ENCODE peak calls at places on chromosomes 7 and 10, in eight cellular contexts. One of them, this sample, is unnamed.
A peak's percentile ranks its signal among the peaks of the same experiment; 100 is the strongest.

GRCh38 chr10:77069020-77069419 is 568.6 kb downstream of the KCNMA1 start:
- DNase-seq in cardiac muscle cell: no peak
- DNase-seq in GM03348: no peak
- DNase-seq in ELF-1: no peak
- DNase-seq in pons: no peak
- DNase-seq in epithelial cell of proximal tubule: no peak
- DNase-seq in SJSA1: no peak
- DNase-seq in germinal center: no peak
- DNase-seq in this sample: no peak

GRCh38 chr10:86795353-86795752 is 38.9 kb downstream of the BMPR1A start:
- DNase-seq in pons: no peak
- DNase-seq in cardiac muscle cell: peak; percentile 87
- DNase-seq in epithelial cell of proximal tubule: no peak
- DNase-seq in germinal center: no peak
- DNase-seq in ELF-1: peak; percentile 58
- DNase-seq in GM03348: peak; percentile 70
- DNase-seq in SJSA1: peak; percentile 62
- DNase-seq in this sample: peak; percentile 87

GRCh38 chr7:148919859-148920258 is 35.8 kb upstream of the EZH2 start:
- DNase-seq in GM03348: no peak
- DNase-seq in cardiac muscle cell: no peak
- DNase-seq in SJSA1: no peak
- DNase-seq in ELF-1: no peak
- DNase-seq in germinal center: no peak
- DNase-seq in pons: no peak
- DNase-seq in epithelial cell of proximal tubule: no peak
- DNase-seq in this sample: no peak

GRCh38 chr10:43680035-43680434 is 31.4 kb upstream of the ZNF32 start:
- DNase-seq in epithelial cell of proximal tubule: no peak
- DNase-seq in cardiac muscle cell: peak; percentile 40
- DNase-seq in SJSA1: no peak
- DNase-seq in ELF-1: no peak
- DNase-seq in pons: no peak
- DNase-seq in GM03348: no peak
- DNase-seq in germinal center: no peak
- DNase-seq in this sample: no peak

GRCh38 chr7:112462236-112462635 is 12.0 kb downstream of the IFRD1 start:
- DNase-seq in epithelial cell of proximal tubule: peak; percentile 94
- DNase-seq in cardiac muscle cell: peak; percentile 96
- DNase-seq in ELF-1: no peak
- DNase-seq in GM03348: peak; percentile 24
- DNase-seq in germinal center: no peak
- DNase-seq in SJSA1: no peak
- DNase-seq in pons: peak; percentile 69
- DNase-seq in this sample: peak; percentile 90

GRCh38 chr10:94131885-94132284 is 138.2 kb downstream of the PLCE1 start:
- DNase-seq in pons: no peak
- DNase-seq in germinal center: no peak
- DNase-seq in SJSA1: no peak
- DNase-seq in ELF-1: no peak
- DNase-seq in cardiac muscle cell: peak; percentile 69
- DNase-seq in epithelial cell of proximal tubule: no peak
- DNase-seq in GM03348: peak; percentile 20
- DNase-seq in this sample: peak; percentile 50

GRCh38 chr10:111137012-111137411 is 60.2 kb downstream of the ADRA2A start:
- DNase-seq in epithelial cell of proximal tubule: peak; percentile 52
- DNase-seq in pons: no peak
- DNase-seq in ELF-1: peak; percentile 58
- DNase-seq in germinal center: no peak
- DNase-seq in SJSA1: peak; percentile 16
- DNase-seq in cardiac muscle cell: no peak
- DNase-seq in GM03348: no peak
- DNase-seq in this sample: no peak

GRCh38 chr10:122307669-122308486 is 36.8 kb downstream of the BTBD16 start:
- DNase-seq in GM03348: peak; percentile 90
- DNase-seq in pons: peak; percentile 40
- DNase-seq in epithelial cell of proximal tubule: peak; percentile 99
- DNase-seq in ELF-1: peak; percentile 30
- DNase-seq in germinal center: peak; percentile 53
- DNase-seq in cardiac muscle cell: peak; percentile 99
- DNase-seq in SJSA1: peak; percentile 84
- DNase-seq in this sample: peak; percentile 84

GRCh38 chr10:21020545-21020944 is 123.4 kb upstream of the NEBL start:
- DNase-seq in pons: no peak
- DNase-seq in germinal center: peak; percentile 72
- DNase-seq in SJSA1: no peak
- DNase-seq in cardiac muscle cell: peak; percentile 16
- DNase-seq in ELF-1: peak; percentile 36
- DNase-seq in epithelial cell of proximal tubule: no peak
- DNase-seq in GM03348: no peak
- DNase-seq in this sample: no peak

GRCh38 chr7:2520131-2520807 is 695 bp downstream of the LFNG start:
- DNase-seq in GM03348: no peak
- DNase-seq in ELF-1: no peak
- DNase-seq in pons: no peak
- DNase-seq in germinal center: peak; percentile 33
- DNase-seq in epithelial cell of proximal tubule: no peak
- DNase-seq in cardiac muscle cell: no peak
- DNase-seq in SJSA1: no peak
- DNase-seq in this sample: peak; percentile 47

GRCh38 chr7:21616796-21617436 is 74.1 kb downstream of the DNAH11 start:
- DNase-seq in cardiac muscle cell: peak; percentile 55
- DNase-seq in germinal center: no peak
- DNase-seq in SJSA1: peak; percentile 91
- DNase-seq in ELF-1: peak; percentile 23
- DNase-seq in epithelial cell of proximal tubule: peak; percentile 37
- DNase-seq in GM03348: peak; percentile 11
- DNase-seq in pons: no peak
- DNase-seq in this sample: peak; percentile 69

GRCh38 chr7:80841566-80842478 is 77.0 kb downstream of the SEMA3C start:
- DNase-seq in cardiac muscle cell: no peak
- DNase-seq in germinal center: no peak
- DNase-seq in SJSA1: peak; percentile 87
- DNase-seq in epithelial cell of proximal tubule: no peak
- DNase-seq in GM03348: no peak
- DNase-seq in pons: no peak
- DNase-seq in ELF-1: no peak
- DNase-seq in this sample: no peak

GRCh38 chr7:1137517-1138167 is 22.4 kb downstream of the ZFAND2A start:
- DNase-seq in cardiac muscle cell: no peak
- DNase-seq in SJSA1: no peak
- DNase-seq in ELF-1: no peak
- DNase-seq in epithelial cell of proximal tubule: no peak
- DNase-seq in germinal center: no peak
- DNase-seq in pons: no peak
- DNase-seq in GM03348: peak; percentile 85
- DNase-seq in this sample: no peak

GRCh38 chr7:42097756-42098155 is 139.3 kb downstream of the GLI3 start:
- DNase-seq in GM03348: peak; percentile 71
- DNase-seq in pons: no peak
- DNase-seq in ELF-1: no peak
- DNase-seq in germinal center: no peak
- DNase-seq in cardiac muscle cell: peak; percentile 80
- DNase-seq in epithelial cell of proximal tubule: no peak
- DNase-seq in SJSA1: no peak
- DNase-seq in this sample: peak; percentile 84

GRCh38 chr10:75009426-75009825 is 102.0 kb upstream of the SAMD8 start:
- DNase-seq in SJSA1: peak; percentile 22
- DNase-seq in epithelial cell of proximal tubule: no peak
- DNase-seq in pons: no peak
- DNase-seq in cardiac muscle cell: no peak
- DNase-seq in germinal center: no peak
- DNase-seq in ELF-1: no peak
- DNase-seq in GM03348: no peak
- DNase-seq in this sample: peak; percentile 10

GRCh38 chr7:135789431-135789830 is 40.8 kb upstream of the FAM180A start:
- DNase-seq in ELF-1: no peak
- DNase-seq in GM03348: no peak
- DNase-seq in epithelial cell of proximal tubule: no peak
- DNase-seq in SJSA1: no peak
- DNase-seq in pons: no peak
- DNase-seq in cardiac muscle cell: no peak
- DNase-seq in germinal center: no peak
- DNase-seq in this sample: no peak

GRCh38 chr7:148142660-148143248 is 447.8 kb upstream of the C7orf33 start:
- DNase-seq in ELF-1: peak; percentile 27
- DNase-seq in GM03348: peak; percentile 66
- DNase-seq in SJSA1: no peak
- DNase-seq in germinal center: no peak
- DNase-seq in epithelial cell of proximal tubule: no peak
- DNase-seq in cardiac muscle cell: peak; percentile 65
- DNase-seq in pons: peak; percentile 85
- DNase-seq in this sample: peak; percentile 78

GRCh38 chr7:91519241-91520200 is 255.3 kb downstream of the FZD1 start:
- DNase-seq in pons: no peak
- DNase-seq in GM03348: no peak
- DNase-seq in ELF-1: no peak
- DNase-seq in germinal center: no peak
- DNase-seq in epithelial cell of proximal tubule: no peak
- DNase-seq in SJSA1: no peak
- DNase-seq in cardiac muscle cell: peak; percentile 51
- DNase-seq in this sample: peak; percentile 18

GRCh38 chr7:131525820-131526219 is 30.6 kb downstream of the PODXL start:
- DNase-seq in ELF-1: no peak
- DNase-seq in epithelial cell of proximal tubule: no peak
- DNase-seq in SJSA1: no peak
- DNase-seq in pons: no peak
- DNase-seq in germinal center: no peak
- DNase-seq in cardiac muscle cell: no peak
- DNase-seq in GM03348: no peak
- DNase-seq in this sample: no peak

GRCh38 chr7:16417958-16418357 is 3.4 kb downstream of the CRPPA start:
- DNase-seq in cardiac muscle cell: peak; percentile 43
- DNase-seq in germinal center: no peak
- DNase-seq in pons: no peak
- DNase-seq in ELF-1: no peak
- DNase-seq in epithelial cell of proximal tubule: no peak
- DNase-seq in GM03348: no peak
- DNase-seq in SJSA1: no peak
- DNase-seq in this sample: no peak

GRCh38 chr7:155991470-155991869 is 179.2 kb upstream of the SHH start:
- DNase-seq in pons: no peak
- DNase-seq in GM03348: no peak
- DNase-seq in SJSA1: no peak
- DNase-seq in germinal center: no peak
- DNase-seq in cardiac muscle cell: no peak
- DNase-seq in ELF-1: no peak
- DNase-seq in epithelial cell of proximal tubule: no peak
- DNase-seq in this sample: no peak

GRCh38 chr7:130920122-130920521 is 186.1 kb upstream of the KLF14 start:
- DNase-seq in germinal center: no peak
- DNase-seq in epithelial cell of proximal tubule: no peak
- DNase-seq in pons: no peak
- DNase-seq in ELF-1: no peak
- DNase-seq in GM03348: no peak
- DNase-seq in cardiac muscle cell: no peak
- DNase-seq in SJSA1: no peak
- DNase-seq in this sample: no peak

GRCh38 chr10:83166344-83166743 is 973.0 kb upstream of the GHITM start:
- DNase-seq in germinal center: no peak
- DNase-seq in ELF-1: peak; percentile 81
- DNase-seq in GM03348: no peak
- DNase-seq in cardiac muscle cell: no peak
- DNase-seq in SJSA1: no peak
- DNase-seq in epithelial cell of proximal tubule: no peak
- DNase-seq in pons: peak; percentile 4
- DNase-seq in this sample: peak; percentile 6

GRCh38 chr10:99788598-99789259 is 6.3 kb downstream of the ABCC2 start:
- DNase-seq in ELF-1: no peak
- DNase-seq in SJSA1: no peak
- DNase-seq in pons: no peak
- DNase-seq in epithelial cell of proximal tubule: peak; percentile 60
- DNase-seq in cardiac muscle cell: peak; percentile 98
- DNase-seq in GM03348: peak; percentile 75
- DNase-seq in germinal center: no peak
- DNase-seq in this sample: peak; percentile 89

GRCh38 chr7:135447783-135448182 is 62.1 kb downstream of the CNOT4 start:
- DNase-seq in cardiac muscle cell: no peak
- DNase-seq in GM03348: no peak
- DNase-seq in ELF-1: no peak
- DNase-seq in pons: no peak
- DNase-seq in epithelial cell of proximal tubule: no peak
- DNase-seq in germinal center: no peak
- DNase-seq in SJSA1: no peak
- DNase-seq in this sample: no peak

GRCh38 chr7:44309271-44310091 is 15.9 kb downstream of the CAMK2B start:
- DNase-seq in pons: no peak
- DNase-seq in ELF-1: peak; percentile 70
- DNase-seq in SJSA1: no peak
- DNase-seq in epithelial cell of proximal tubule: no peak
- DNase-seq in cardiac muscle cell: peak; percentile 78
- DNase-seq in germinal center: peak; percentile 67
- DNase-seq in GM03348: peak; percentile 91
- DNase-seq in this sample: peak; percentile 75

GRCh38 chr10:110273474-110273873 is 31.2 kb downstream of the SMNDC1 start:
- DNase-seq in germinal center: no peak
- DNase-seq in cardiac muscle cell: peak; percentile 94
- DNase-seq in pons: peak; percentile 68
- DNase-seq in SJSA1: no peak
- DNase-seq in GM03348: peak; percentile 54
- DNase-seq in ELF-1: no peak
- DNase-seq in epithelial cell of proximal tubule: peak; percentile 80
- DNase-seq in this sample: peak; percentile 67

GRCh38 chr7:50667338-50667737 is 102.1 kb upstream of the DDC start:
- DNase-seq in GM03348: no peak
- DNase-seq in pons: no peak
- DNase-seq in ELF-1: no peak
- DNase-seq in germinal center: no peak
- DNase-seq in SJSA1: no peak
- DNase-seq in cardiac muscle cell: peak; percentile 75
- DNase-seq in epithelial cell of proximal tubule: no peak
- DNase-seq in this sample: no peak

GRCh38 chr7:88306590-88307048 is at the start of gene STEAP4:
- DNase-seq in germinal center: no peak
- DNase-seq in ELF-1: peak; percentile 71
- DNase-seq in cardiac muscle cell: peak; percentile 91
- DNase-seq in epithelial cell of proximal tubule: peak; percentile 38
- DNase-seq in SJSA1: no peak
- DNase-seq in pons: peak; percentile 46
- DNase-seq in GM03348: peak; percentile 52
- DNase-seq in this sample: peak; percentile 51

GRCh38 chr10:24009736-24010135 is 199.2 kb upstream of the KIAA1217 start:
- DNase-seq in cardiac muscle cell: no peak
- DNase-seq in ELF-1: no peak
- DNase-seq in pons: no peak
- DNase-seq in SJSA1: no peak
- DNase-seq in epithelial cell of proximal tubule: no peak
- DNase-seq in GM03348: no peak
- DNase-seq in germinal center: no peak
- DNase-seq in this sample: no peak

GRCh38 chr7:111650456-111650999 is 88.2 kb upstream of the IMMP2L start:
- DNase-seq in cardiac muscle cell: peak; percentile 49
- DNase-seq in GM03348: peak; percentile 44
- DNase-seq in SJSA1: no peak
- DNase-seq in pons: no peak
- DNase-seq in germinal center: no peak
- DNase-seq in ELF-1: no peak
- DNase-seq in epithelial cell of proximal tubule: no peak
- DNase-seq in this sample: peak; percentile 85

GRCh38 chr7:110922906-110923305 is 168.0 kb upstream of the LRRN3 start:
- DNase-seq in cardiac muscle cell: peak; percentile 41
- DNase-seq in ELF-1: peak; percentile 5
- DNase-seq in GM03348: peak; percentile 25
- DNase-seq in pons: no peak
- DNase-seq in SJSA1: peak; percentile 48
- DNase-seq in epithelial cell of proximal tubule: no peak
- DNase-seq in germinal center: no peak
- DNase-seq in this sample: peak; percentile 70

GRCh38 chr10:34804306-34804705 is 10.8 kb downstream of the PARD3 start:
- DNase-seq in cardiac muscle cell: no peak
- DNase-seq in germinal center: no peak
- DNase-seq in pons: no peak
- DNase-seq in epithelial cell of proximal tubule: no peak
- DNase-seq in GM03348: no peak
- DNase-seq in ELF-1: no peak
- DNase-seq in SJSA1: no peak
- DNase-seq in this sample: no peak

GRCh38 chr10:76543655-76544054 is 1094.0 kb downstream of the KCNMA1 start:
- DNase-seq in GM03348: no peak
- DNase-seq in germinal center: no peak
- DNase-seq in pons: no peak
- DNase-seq in cardiac muscle cell: peak; percentile 36
- DNase-seq in ELF-1: no peak
- DNase-seq in SJSA1: no peak
- DNase-seq in epithelial cell of proximal tubule: no peak
- DNase-seq in this sample: peak; percentile 39

This sample was measured in adipocyte.